ENCODE peak calls at places on chromosome 18, in nine cellular contexts. W, S, H, Q, L, M, G, X and E are unnamed samples. For H3K9me3, the result is how much of the 10 kb centered on the place peaks cover.

GRCh38 chr18:75517286-75517685 is 89.8 kb upstream of the SMIM21 start:
- DNase-seq in W (no peak), S (no peak), H (no peak), Q (no peak), L (no peak), M (no peak), G (no peak), X (no peak), E (no peak)

GRCh38 chr18:79458131-79458838 is 62.6 kb downstream of the NFATC1 start:
- DNase-seq in W (peak), S (peak), H (no peak), Q (peak), L (peak), M (peak), G (peak), X (peak), E (no peak)

GRCh38 chr18:36187826-36188721 is 777 bp downstream of the MOCOS start:
- DNase-seq in W (no peak), S (no peak), H (no peak), Q (peak), L (peak), M (peak), G (peak), X (no peak), E (peak)

GRCh38 chr18:11689031-11689971 is at the start of gene GNAL:
- DNase-seq in W (peak), S (peak), H (peak), Q (peak), L (peak), M (peak), G (peak), X (peak), E (peak)

GRCh38 chr18:23459530-23459921 is 6.4 kb downstream of the RIOK3 start:
- DNase-seq in W (no peak), S (no peak), H (no peak), Q (no peak), L (no peak), M (no peak), G (no peak), X (no peak), E (no peak)

GRCh38 chr18:58668211-58668610 is 3.1 kb upstream of the MALT1 start:
- DNase-seq in W (no peak), S (peak), H (no peak), Q (no peak), L (no peak), M (no peak), G (peak), X (no peak), E (no peak)

GRCh38 chr18:33820517-33821368 is 242.7 kb downstream of the ASXL3 start:
- DNase-seq in W (no peak), S (no peak), H (no peak), Q (no peak), L (peak), M (peak), G (no peak), X (no peak), E (no peak)

GRCh38 chr18:37270666-37271052 is 294.9 kb downstream of the CELF4 start:
- DNase-seq in W (no peak), S (no peak), H (no peak), Q (no peak), L (no peak), M (no peak), G (no peak), X (no peak), E (no peak)

GRCh38 chr18:3816601-3817363 is 366.8 kb downstream of the TGIF1 start:
- DNase-seq in W (peak), S (peak), H (no peak), Q (no peak), L (no peak), M (no peak), G (peak), X (peak), E (no peak)

GRCh38 chr18:2976218-2976617 is 36.7 kb downstream of the LPIN2 start:
- DNase-seq in W (no peak), S (no peak), H (no peak), Q (no peak), L (no peak), M (no peak), G (no peak), X (no peak), E (no peak)

GRCh38 chr18:80119111-80119510 is 10.0 kb downstream of the ADNP2 start:
- DNase-seq in W (no peak), S (no peak), H (no peak), Q (no peak), L (no peak), M (no peak), G (no peak), X (no peak), E (no peak)

GRCh38 chr18:13647761-13648160 is 78.6 kb downstream of the FAM210A start:
- DNase-seq in W (no peak), S (no peak), H (no peak), Q (no peak), L (no peak), M (no peak), G (no peak), X (no peak), E (no peak)

GRCh38 chr18:64337673-64338072 is 188.8 kb upstream of the LINC00305 start:
- DNase-seq in W (no peak), S (no peak), H (no peak), Q (no peak), L (no peak), M (no peak), G (no peak), X (no peak), E (no peak)

GRCh38 chr18:48098538-48098937 is 168.1 kb upstream of the SMAD2 start:
- DNase-seq in W (no peak), S (no peak), H (no peak), Q (no peak), L (no peak), M (no peak), G (no peak), X (no peak), E (no peak)

GRCh38 chr18:11809895-11810294 is 41.3 kb upstream of the CHMP1B start:
- DNase-seq in W (no peak), S (no peak), H (no peak), Q (no peak), L (no peak), M (no peak), G (no peak), X (no peak), E (no peak)

GRCh38 chr18:525066-525797 is 24.7 kb upstream of the COLEC12 start:
- DNase-seq in W (no peak), S (peak), H (no peak), Q (no peak), L (no peak), M (no peak), G (peak), X (peak), E (no peak)

GRCh38 chr18:33051397-33051796 is 278.6 kb upstream of the KLHL14 start:
- DNase-seq in W (no peak), S (peak), H (no peak), Q (no peak), L (no peak), M (no peak), G (peak), X (no peak), E (no peak)

GRCh38 chr18:35732652-35733051 is 151.1 kb downstream of the GALNT1 start:
- DNase-seq in W (no peak), S (peak), H (no peak), Q (no peak), L (no peak), M (no peak), G (peak), X (no peak), E (no peak)

GRCh38 chr18:39946623-39947061 is 2008.4 kb upstream of the PIK3C3 start:
- DNase-seq in W (peak), S (peak), H (no peak), Q (no peak), L (no peak), M (no peak), G (peak), X (no peak), E (no peak)

GRCh38 chr18:12474876-12475275 is 67.1 kb downstream of the PRELID3A start:
- DNase-seq in W (no peak), S (no peak), H (no peak), Q (no peak), L (no peak), M (no peak), G (peak), X (no peak), E (no peak)

GRCh38 chr18:3451989-3452749 is 2.2 kb downstream of the TGIF1 start:
- DNase-seq in W (no peak), S (peak), H (no peak), Q (peak), L (peak), M (peak), G (peak), X (peak), E (peak)

GRCh38 chr18:69686861-69687260 is 260.8 kb downstream of the CD226 start:
- DNase-seq in W (no peak), S (no peak), H (no peak), Q (no peak), L (no peak), M (no peak), G (peak), X (no peak), E (no peak)

GRCh38 chr18:25177631-25178030 is 174.3 kb downstream of the ZNF521 start:
- DNase-seq in W (no peak), S (no peak), H (no peak), Q (no peak), L (no peak), M (no peak), G (no peak), X (no peak), E (no peak)

GRCh38 chr18:58691256-58691655 is 20.0 kb downstream of the MALT1 start:
- DNase-seq in W (no peak), S (no peak), H (no peak), Q (no peak), L (no peak), M (no peak), G (no peak), X (no peak), E (no peak)

GRCh38 chr18:22558945-22559385 is 141.2 kb upstream of the CTAGE1 start:
- DNase-seq in W (peak), S (peak), H (no peak), Q (peak), L (peak), M (peak), G (peak), X (peak), E (no peak)

GRCh38 chr18:35836932-35837331 is 135.5 kb upstream of the RMP24 start:
- DNase-seq in W (no peak), S (no peak), H (no peak), Q (no peak), L (no peak), M (no peak), G (no peak), X (no peak), E (no peak)

GRCh38 chr18:45566025-45566740 is 49.1 kb upstream of the SLC14A2 start:
- DNase-seq in W (no peak), S (peak), H (no peak), Q (peak), L (peak), M (peak), G (peak), X (peak), E (no peak)

GRCh38 chr18:35456181-35456850 is 41.4 kb downstream of the INO80C start:
- DNase-seq in W (no peak), S (peak), H (no peak), Q (no peak), L (peak), M (no peak), G (no peak), X (peak), E (no peak)

GRCh38 chr18:69538849-69539248 is 138.2 kb downstream of the DOK6 start:
- DNase-seq in W (no peak), S (no peak), H (no peak), Q (no peak), L (no peak), M (no peak), G (no peak), X (no peak), E (no peak)

GRCh38 chr18:48801728-48802542 is 148.8 kb downstream of the SMAD7 start:
- DNase-seq in W (no peak), S (no peak), H (no peak), Q (no peak), L (peak), M (peak), G (no peak), X (peak), E (no peak)

GRCh38 chr18:43271593-43272432 is 5.5 kb downstream of the SYT4 start:
- DNase-seq in W (no peak), S (peak), H (no peak), Q (no peak), L (peak), M (no peak), G (peak), X (no peak), E (peak)

GRCh38 chr18:4358618-4359017 is 96.5 kb downstream of the DLGAP1 start:
- DNase-seq in W (no peak), S (no peak), H (no peak), Q (no peak), L (no peak), M (no peak), G (no peak), X (no peak), E (no peak)

GRCh38 chr18:55763805-55764204 is 175.8 kb upstream of the TCF4 start:
- DNase-seq in W (no peak), S (no peak), H (no peak), Q (no peak), L (no peak), M (no peak), G (no peak), X (no peak), E (no peak)

GRCh38 chr18:31647354-31647753 is 37.0 kb downstream of the B4GALT6 start:
- DNase-seq in W (no peak), S (no peak), H (no peak), Q (no peak), L (no peak), M (no peak), G (no peak), X (no peak), E (no peak)

GRCh38 chr18:30094556-30094955 is 948.0 kb downstream of the DSC3 start:
- DNase-seq in W (no peak), S (peak), H (no peak), Q (no peak), L (no peak), M (no peak), G (peak), X (no peak), E (no peak)

GRCh38 chr18:49487711-49488310 is 777 bp upstream of the C18orf32 start:
- DNase-seq in W (no peak), S (no peak), H (no peak), Q (no peak), L (no peak), M (no peak), G (no peak), X (no peak), E (no peak)

GRCh38 chr18:38473535-38473934 is 907.9 kb upstream of the CELF4 start:
- DNase-seq in W (no peak), S (no peak), H (no peak), Q (no peak), L (no peak), M (no peak), G (no peak), X (no peak), E (no peak)

GRCh38 chr18:38470421-38470820 is 904.8 kb upstream of the CELF4 start:
- DNase-seq in W (no peak), S (no peak), H (no peak), Q (no peak), L (no peak), M (no peak), G (no peak), X (no peak), E (no peak)
- H3K9me3 ChIP-seq in W (under half), S (under half), H (under half), Q (under half), L (under half), M (under half), G (under half), X (under half), E (under half)

GRCh38 chr18:62198259-62198658 is 11.2 kb downstream of the RELCH start:
- DNase-seq in W (no peak), S (no peak), H (no peak), Q (no peak), L (no peak), M (no peak), G (peak), X (no peak), E (no peak)
- H3K4me3 ChIP-seq in W (no peak), S (no peak), H (no peak), Q (no peak), L (no peak), M (no peak), G (no peak), X (no peak), E (no peak)

DNA sequence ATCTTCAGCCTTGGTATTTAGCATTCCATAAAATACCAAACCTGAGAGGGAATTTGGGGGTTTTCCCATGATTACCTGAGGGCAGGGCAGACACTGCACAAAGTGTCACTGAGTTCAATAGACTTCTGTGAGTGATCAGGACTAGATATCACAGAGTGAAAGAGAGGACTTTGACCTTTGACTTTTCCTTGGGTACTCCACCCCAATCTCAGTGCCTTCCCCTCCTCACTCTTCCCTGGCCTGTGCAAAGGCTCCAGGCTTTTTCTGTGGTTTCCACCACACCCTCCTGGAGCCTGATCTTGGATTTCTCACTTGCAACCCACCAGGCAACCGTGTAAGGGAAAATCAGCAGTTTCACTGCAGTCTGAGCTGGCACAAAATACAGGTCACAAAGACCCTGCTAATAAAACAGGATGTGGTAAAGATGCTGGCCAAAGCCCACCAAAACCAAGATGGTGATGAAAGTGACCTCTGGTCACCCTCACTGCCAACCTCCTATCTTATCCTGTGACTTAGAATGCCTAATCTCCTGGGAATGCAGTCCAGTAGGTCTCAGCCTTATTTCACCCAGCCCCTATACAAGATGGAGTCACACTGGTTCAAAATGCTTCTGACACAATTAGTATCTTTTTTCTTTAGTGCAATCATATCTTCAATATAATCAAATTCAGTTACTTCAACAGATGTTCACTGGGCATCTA is 64.0 kb downstream of the BOD1L2 start:
- DNase-seq in W (peak), S (no peak), H (no peak), Q (no peak), L (peak), M (no peak), G (no peak), X (no peak), E (no peak)
- H3K27ac ChIP-seq in W (peak), S (no peak), H (no peak), Q (no peak), L (peak), M (no peak), G (no peak), X (no peak), E (no peak)

GRCh38 chr18:53660306-53660705 is 564.2 kb downstream of the MBD2 start:
- DNase-seq in W (no peak), S (no peak), H (no peak), Q (no peak), L (no peak), M (no peak), G (no peak), X (no peak), E (no peak)

DNA sequence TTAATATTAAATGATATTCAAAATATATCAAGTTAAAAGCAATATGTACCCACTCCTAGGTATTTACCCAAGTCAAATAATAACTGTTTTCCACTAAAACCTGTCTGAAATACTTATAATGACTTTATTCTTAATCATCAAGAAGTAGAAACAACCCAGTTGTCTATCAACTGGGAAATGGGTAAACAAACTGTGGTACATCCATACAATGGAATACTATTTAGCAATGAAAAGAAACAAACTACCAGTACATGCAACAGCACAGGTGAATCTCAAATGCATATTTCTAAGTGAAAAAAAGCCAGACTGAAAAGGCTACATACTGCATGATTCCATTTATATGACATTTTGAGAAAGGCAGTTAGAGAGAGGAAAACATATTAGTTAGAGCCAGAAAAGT is 559.9 kb downstream of the MBD2 start:
- DNase-seq in W (no peak), S (no peak), H (no peak), Q (no peak), L (no peak), M (no peak), G (no peak), X (no peak), E (no peak)
- H3K9me3 ChIP-seq in W (under half), S (under half), H (under half), Q (under half), L (under half), M (under half), G (under half), X (under half), E (under half)

DNA sequence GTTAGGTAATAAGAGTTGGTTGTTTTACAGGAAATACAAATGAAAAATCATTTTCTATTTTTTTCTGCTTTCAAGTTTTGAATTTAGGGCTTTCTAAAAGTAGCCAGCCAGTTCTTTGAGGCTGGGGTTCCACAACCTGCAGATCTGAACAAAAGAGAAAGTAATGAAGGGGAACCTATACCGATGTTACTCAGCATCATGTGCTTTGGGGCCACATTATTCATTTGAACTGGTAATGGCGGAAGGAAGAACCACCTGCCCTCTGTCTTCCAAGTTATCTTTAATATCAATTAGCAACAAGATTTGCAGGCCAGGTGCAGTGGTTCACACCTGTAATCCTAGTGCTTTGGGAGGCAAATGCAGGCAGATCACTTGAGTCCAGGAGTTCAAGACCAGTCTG is 12.9 kb upstream of the MRO start:
- DNase-seq in W (no peak), S (no peak), H (no peak), Q (no peak), L (no peak), M (no peak), G (no peak), X (no peak), E (no peak)
- H3K4me3 ChIP-seq in W (no peak), S (no peak), H (no peak), Q (no peak), L (no peak), M (no peak), G (no peak), X (no peak), E (no peak)

DNA sequence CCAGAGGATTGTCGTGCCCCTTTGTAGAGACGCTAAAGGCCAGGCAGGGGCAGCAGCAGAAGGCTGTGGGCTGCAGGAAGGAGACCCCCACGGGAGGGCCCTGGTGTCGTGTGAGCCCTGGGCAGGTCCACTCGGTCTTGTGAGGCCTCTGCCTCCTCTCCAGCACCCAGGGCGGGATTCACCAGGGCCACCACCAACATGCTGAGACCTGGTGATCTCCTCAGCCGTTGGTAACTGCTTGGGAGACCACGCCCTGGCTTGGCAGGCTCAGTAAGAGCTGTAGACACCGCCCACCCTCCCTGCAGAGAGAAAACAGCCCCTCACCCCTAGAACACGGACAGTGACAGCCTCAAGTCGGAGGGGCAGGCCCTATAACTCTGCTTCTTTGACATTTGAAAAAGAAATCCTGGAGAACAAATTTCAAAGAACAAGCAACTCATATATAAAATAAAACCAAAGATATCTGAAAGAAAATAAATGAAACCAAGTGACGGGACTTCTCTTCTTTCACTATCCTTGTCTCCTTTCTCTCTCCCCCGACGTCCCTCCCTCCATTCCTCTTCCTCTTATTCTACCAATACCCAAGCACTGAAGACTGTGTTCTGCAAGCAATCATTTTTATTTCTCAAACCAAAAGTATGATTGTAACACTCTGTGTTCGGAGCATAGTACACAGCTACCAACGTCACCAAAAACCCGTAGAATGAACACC is 21.0 kb downstream of the MBP start:
- DNase-seq in W (no peak), S (no peak), H (no peak), Q (no peak), L (peak), M (peak), G (no peak), X (peak), E (no peak)
- H3K27ac ChIP-seq in W (peak), S (no peak), H (no peak), Q (no peak), L (peak), M (no peak), G (no peak), X (peak), E (peak)